ENCODE peak calls at places on chromosomes 11 and 22, in seven cellular contexts. One of them, this sample, is unnamed.

GRCh38 chr11:62005231-62005661 is 37.8 kb upstream of the FTH1 start:
- DNase-seq in lower lobe of right lung: no peak
- DNase-seq in vagina: no peak
- DNase-seq in substantia nigra: peak; percentile 28
- DNase-seq in pancreas: no peak
- DNase-seq in neural progenitor cell: no peak
- DNase-seq in ovary: peak; percentile 30
- DNase-seq in this sample: no peak

GRCh38 chr11:16410479-16410878 is 54.1 kb upstream of the SOX6 start:
- DNase-seq in substantia nigra: no peak
- DNase-seq in ovary: no peak
- DNase-seq in neural progenitor cell: no peak
- DNase-seq in vagina: no peak
- DNase-seq in pancreas: no peak
- DNase-seq in lower lobe of right lung: no peak
- DNase-seq in this sample: no peak

GRCh38 chr11:33753304-33753703 is 17.1 kb upstream of the CD59 start:
- DNase-seq in lower lobe of right lung: no peak
- DNase-seq in neural progenitor cell: no peak
- DNase-seq in pancreas: no peak
- DNase-seq in substantia nigra: no peak
- DNase-seq in ovary: no peak
- DNase-seq in vagina: no peak
- DNase-seq in this sample: no peak

GRCh38 chr11:8387141-8387540 is 123.5 kb upstream of the LMO1 start:
- DNase-seq in neural progenitor cell: no peak
- DNase-seq in vagina: no peak
- DNase-seq in ovary: no peak
- DNase-seq in lower lobe of right lung: no peak
- DNase-seq in pancreas: no peak
- DNase-seq in substantia nigra: no peak
- DNase-seq in this sample: peak; percentile 38

GRCh38 chr22:23752090-23752691 is 1.3 kb upstream of the ZNF70 start:
- DNase-seq in vagina: no peak
- DNase-seq in substantia nigra: no peak
- DNase-seq in neural progenitor cell: no peak
- DNase-seq in ovary: peak; percentile 47
- DNase-seq in pancreas: no peak
- DNase-seq in lower lobe of right lung: no peak
- DNase-seq in this sample: no peak

GRCh38 chr11:126426126-126426525 is 70.6 kb downstream of the ST3GAL4 start:
- DNase-seq in neural progenitor cell: no peak
- DNase-seq in ovary: no peak
- DNase-seq in lower lobe of right lung: no peak
- DNase-seq in pancreas: no peak
- DNase-seq in substantia nigra: no peak
- DNase-seq in vagina: no peak
- DNase-seq in this sample: no peak

GRCh38 chr11:66112640-66113098 is 42.6 kb downstream of the PACS1 start:
- DNase-seq in neural progenitor cell: no peak
- DNase-seq in lower lobe of right lung: no peak
- DNase-seq in pancreas: no peak
- DNase-seq in ovary: no peak
- DNase-seq in substantia nigra: no peak
- DNase-seq in vagina: no peak
- DNase-seq in this sample: no peak

GRCh38 chr11:65423516-65424199 is 1.1 kb downstream of the NEAT1 start:
- DNase-seq in ovary: peak; percentile 55
- DNase-seq in lower lobe of right lung: no peak
- DNase-seq in vagina: no peak
- DNase-seq in pancreas: peak; percentile 77
- DNase-seq in neural progenitor cell: no peak
- DNase-seq in substantia nigra: no peak
- DNase-seq in this sample: peak; percentile 16

GRCh38 chr11:46326813-46327416 is 20.3 kb upstream of the DGKZ start:
- DNase-seq in neural progenitor cell: no peak
- DNase-seq in ovary: no peak
- DNase-seq in vagina: no peak
- DNase-seq in substantia nigra: no peak
- DNase-seq in lower lobe of right lung: no peak
- DNase-seq in pancreas: no peak
- DNase-seq in this sample: no peak

GRCh38 chr11:124170801-124171586 is 12.2 kb upstream of the OR10D3 start:
- DNase-seq in pancreas: no peak
- DNase-seq in ovary: no peak
- DNase-seq in neural progenitor cell: no peak
- DNase-seq in substantia nigra: no peak
- DNase-seq in lower lobe of right lung: no peak
- DNase-seq in vagina: no peak
- DNase-seq in this sample: peak; percentile 64

GRCh38 chr11:122784325-122785155 is 53.8 kb upstream of the CRTAM start:
- DNase-seq in ovary: peak; percentile 65
- DNase-seq in lower lobe of right lung: no peak
- DNase-seq in vagina: peak; percentile 95
- DNase-seq in substantia nigra: no peak
- DNase-seq in pancreas: no peak
- DNase-seq in neural progenitor cell: no peak
- DNase-seq in this sample: peak; percentile 81
- H3K27ac ChIP-seq in ovary: peak overlapping the region; percentile 63
- H3K27ac ChIP-seq in lower lobe of right lung: peak overlapping the region; percentile 61
- H3K27ac ChIP-seq in vagina: peak overlapping the region; percentile 89
- H3K27ac ChIP-seq in substantia nigra: no peak overlapping the region
- H3K27ac ChIP-seq in pancreas: no peak overlapping the region
- H3K27ac ChIP-seq in neural progenitor cell: no peak overlapping the region
- H3K27ac ChIP-seq in this sample: peak overlapping the region; percentile 82

DNA sequence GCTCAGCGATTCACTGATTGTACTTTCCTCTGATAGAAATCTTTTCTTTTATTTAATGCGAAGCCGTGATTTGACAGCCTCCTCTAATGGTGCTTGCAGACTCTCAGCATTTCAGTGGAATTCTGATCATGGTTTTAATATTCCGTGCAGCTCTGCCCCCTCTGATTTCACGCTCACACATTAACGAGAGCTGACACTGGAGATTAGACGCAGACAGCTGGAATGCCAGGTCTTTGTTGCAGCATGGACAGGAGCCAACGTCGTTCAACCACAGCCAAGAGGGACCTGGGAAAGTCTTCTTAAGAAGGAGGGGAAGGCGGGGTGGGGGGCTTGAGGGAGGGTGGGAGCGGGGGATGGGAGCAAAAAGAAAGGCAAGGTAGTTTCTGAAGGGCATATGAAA is 186.4 kb downstream of the BLID start:
- DNase-seq in pancreas: no peak
- DNase-seq in vagina: no peak
- DNase-seq in lower lobe of right lung: no peak
- DNase-seq in substantia nigra: peak; percentile 37
- DNase-seq in neural progenitor cell: peak; percentile 74
- DNase-seq in ovary: peak; percentile 58
- DNase-seq in this sample: peak; percentile 48
- H3K27ac ChIP-seq in pancreas: peak overlapping the region; percentile 67
- H3K27ac ChIP-seq in vagina: peak overlapping the region; percentile 48
- H3K27ac ChIP-seq in lower lobe of right lung: no peak overlapping the region
- H3K27ac ChIP-seq in substantia nigra: peak overlapping the region; percentile 71
- H3K27ac ChIP-seq in neural progenitor cell: no peak overlapping the region
- H3K27ac ChIP-seq in ovary: peak overlapping the region; percentile 63
- H3K27ac ChIP-seq in this sample: peak overlapping the region; percentile 0

DNA sequence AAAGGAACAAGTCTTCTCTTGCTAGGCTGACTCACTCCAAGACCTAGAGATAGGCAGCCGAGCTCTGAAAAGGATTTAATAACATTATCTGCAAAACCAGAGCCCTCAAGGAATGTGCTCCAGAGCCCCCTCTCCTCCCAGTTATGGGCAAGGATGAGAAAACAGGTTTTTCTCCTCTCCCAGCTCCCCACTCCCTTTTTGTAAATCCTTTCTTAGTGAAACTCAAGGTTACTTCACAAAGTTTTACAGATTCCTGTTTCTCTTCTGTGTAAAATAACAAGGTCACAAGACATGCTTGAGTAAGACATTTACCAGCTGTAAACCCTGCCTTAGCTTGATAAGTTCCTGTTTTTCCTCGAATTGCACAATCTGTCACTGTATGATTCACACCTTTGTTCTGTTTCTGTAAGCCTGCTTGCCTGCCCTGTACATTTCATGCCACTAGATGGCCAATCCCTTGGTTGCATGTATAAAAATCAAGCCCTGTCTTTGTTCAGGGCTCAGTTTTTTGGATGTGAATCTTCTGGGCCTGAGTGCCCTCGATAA is 489.4 kb downstream of the KCNA4 start:
- DNase-seq in lower lobe of right lung: no peak
- DNase-seq in neural progenitor cell: peak; percentile 7
- DNase-seq in ovary: no peak
- DNase-seq in substantia nigra: no peak
- DNase-seq in vagina: no peak
- DNase-seq in pancreas: no peak
- DNase-seq in this sample: no peak
- H3K27ac ChIP-seq in lower lobe of right lung: no peak overlapping the region
- H3K27ac ChIP-seq in neural progenitor cell: no peak overlapping the region
- H3K27ac ChIP-seq in ovary: no peak overlapping the region
- H3K27ac ChIP-seq in substantia nigra: no peak overlapping the region
- H3K27ac ChIP-seq in vagina: no peak overlapping the region
- H3K27ac ChIP-seq in pancreas: no peak overlapping the region
- H3K27ac ChIP-seq in this sample: no peak overlapping the region

DNA sequence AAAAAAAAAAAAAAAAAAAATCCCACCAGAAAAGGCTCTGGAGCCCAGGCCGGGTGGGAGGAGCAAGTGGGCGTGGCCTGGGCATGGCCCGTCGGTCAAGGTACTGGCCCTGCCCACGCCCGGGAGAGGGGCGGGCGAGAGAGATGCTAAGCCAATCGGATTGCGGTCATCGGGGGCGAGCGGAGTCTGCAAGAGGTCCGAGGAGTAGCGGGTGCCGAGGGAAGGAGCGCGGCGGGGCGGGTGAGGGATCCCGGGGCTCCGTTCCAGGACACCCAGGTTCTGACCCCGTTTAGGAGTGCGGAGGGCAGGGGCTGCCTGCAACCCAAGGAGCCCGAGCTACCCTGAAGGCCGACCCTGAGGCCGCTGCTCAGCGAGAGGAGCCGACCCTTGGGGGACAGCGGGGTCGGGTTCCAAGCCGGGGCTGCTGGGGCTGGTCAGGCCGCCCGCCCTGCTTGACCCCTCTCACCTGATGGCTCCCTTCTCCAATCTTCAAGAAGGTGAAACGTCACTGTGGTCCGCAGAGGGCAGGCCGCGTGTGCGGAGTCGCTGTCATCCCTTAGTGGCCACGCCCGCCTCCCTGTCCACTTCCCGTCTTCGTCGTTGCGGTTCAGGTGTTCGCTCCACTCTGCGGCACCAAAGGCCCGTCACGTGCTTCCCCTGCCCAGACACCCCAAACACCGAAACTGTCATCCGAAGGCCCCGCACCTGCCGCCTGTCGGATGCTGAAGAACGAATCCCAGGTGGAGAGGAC is 11.1 kb upstream of the TAB1 start:
- DNase-seq in lower lobe of right lung: peak; percentile 85
- DNase-seq in substantia nigra: peak; percentile 45
- DNase-seq in ovary: peak; percentile 92
- DNase-seq in neural progenitor cell: peak; percentile 98
- DNase-seq in vagina: no peak
- DNase-seq in pancreas: peak; percentile 85
- DNase-seq in this sample: peak; percentile 91
- H3K27ac ChIP-seq in lower lobe of right lung: peak overlapping the region; percentile 41
- H3K27ac ChIP-seq in substantia nigra: peak overlapping the region; percentile 21
- H3K27ac ChIP-seq in ovary: peak overlapping the region; percentile 13
- H3K27ac ChIP-seq in neural progenitor cell: no peak overlapping the region
- H3K27ac ChIP-seq in vagina: peak overlapping the region; percentile 66
- H3K27ac ChIP-seq in pancreas: no peak overlapping the region
- H3K27ac ChIP-seq in this sample: no peak overlapping the region

DNA sequence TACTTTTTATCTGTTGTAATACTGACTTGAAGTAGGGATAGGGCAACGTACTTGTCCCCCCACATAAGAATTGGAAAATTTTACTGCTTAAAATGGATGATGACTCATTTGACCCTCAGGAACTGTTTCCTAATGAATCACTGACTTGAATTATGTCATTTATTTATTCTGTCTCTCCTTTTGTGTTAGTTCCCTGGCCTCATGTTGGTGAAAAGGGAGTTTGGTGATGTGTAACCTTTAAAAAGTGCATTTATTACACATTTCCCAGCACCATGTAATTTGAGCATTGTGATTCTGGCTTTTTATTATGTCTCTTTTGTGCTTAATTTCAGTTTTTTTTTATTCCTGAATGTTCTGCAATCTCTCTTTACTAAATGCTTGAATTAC is 20.3 kb upstream of the PGM2L1 start:
- DNase-seq in pancreas: no peak
- DNase-seq in vagina: no peak
- DNase-seq in neural progenitor cell: no peak
- DNase-seq in substantia nigra: no peak
- DNase-seq in lower lobe of right lung: no peak
- DNase-seq in ovary: no peak
- DNase-seq in this sample: no peak
- H3K27ac ChIP-seq in pancreas: peak overlapping the region; percentile 42
- H3K27ac ChIP-seq in vagina: peak overlapping the region; percentile 79
- H3K27ac ChIP-seq in neural progenitor cell: no peak overlapping the region
- H3K27ac ChIP-seq in substantia nigra: no peak overlapping the region
- H3K27ac ChIP-seq in lower lobe of right lung: no peak overlapping the region
- H3K27ac ChIP-seq in ovary: peak overlapping the region; percentile 39
- H3K27ac ChIP-seq in this sample: no peak overlapping the region

GRCh38 chr11:114202011-114202609 is 94.1 kb upstream of the NNMT start:
- DNase-seq in vagina: no peak
- DNase-seq in neural progenitor cell: no peak
- DNase-seq in substantia nigra: no peak
- DNase-seq in ovary: no peak
- DNase-seq in pancreas: no peak
- DNase-seq in lower lobe of right lung: no peak
- DNase-seq in this sample: no peak
- H3K27ac ChIP-seq in vagina: no peak overlapping the region
- H3K27ac ChIP-seq in neural progenitor cell: no peak overlapping the region
- H3K27ac ChIP-seq in substantia nigra: no peak overlapping the region
- H3K27ac ChIP-seq in ovary: no peak overlapping the region
- H3K27ac ChIP-seq in pancreas: no peak overlapping the region
- H3K27ac ChIP-seq in lower lobe of right lung: no peak overlapping the region
- H3K27ac ChIP-seq in this sample: peak overlapping the region; percentile 79